ENCODE peak calls at places on chromosomes 7 and 10, in nine cellular contexts. A is uterus, X is adrenal gland, U is brain microvascular endothelial cell, K is transverse colon, T is dorsolateral prefrontal cortex, H is HFFc6, D is lower lobe of right lung, Q is fibroblast of lung. B is an unnamed sample.
A peak's percentile ranks its signal among the peaks of the same experiment; 100 is the strongest.

GRCh38 chr7:44767912-44768662 is 19.4 kb downstream of the ZMIZ2 start:
- DNase-seq in U (no peak), X (no peak), T (peak; percentile 59), Q (peak; percentile 90), D (no peak), K (peak; percentile 85), H (no peak), A (peak; percentile 84), B (peak; percentile 84)

GRCh38 chr7:23247602-23248335 is 1.2 kb downstream of the GPNMB start:
- DNase-seq in K (peak; percentile 21), X (peak; percentile 29), H (no peak), D (peak; percentile 74), Q (no peak), U (no peak), A (peak; percentile 38), T (no peak), B (peak; percentile 54)

GRCh38 chr7:100949931-100950443 is 653 bp downstream of the MUC3A start:
- DNase-seq in K (no peak), D (no peak), H (no peak), T (no peak), A (no peak), Q (no peak), U (no peak), X (no peak), B (no peak)

GRCh38 chr7:41024126-41024525 is 678.8 kb downstream of the INHBA start:
- DNase-seq in H (no peak), Q (no peak), T (no peak), U (no peak), A (no peak), X (no peak), D (no peak), K (no peak), B (no peak)

GRCh38 chr7:50349963-50350944 is 45.7 kb downstream of the IKZF1 start:
- DNase-seq in X (no peak), D (no peak), T (no peak), U (no peak), K (no peak), H (no peak), A (no peak), Q (no peak), B (peak; percentile 68)

GRCh38 chr7:142488234-142488633 is 230.4 kb upstream of the PRSS58 start:
- DNase-seq in Q (no peak), X (no peak), K (no peak), T (no peak), A (no peak), H (no peak), D (no peak), U (no peak), B (no peak)

GRCh38 chr10:72682626-72683025 is 9.3 kb upstream of the MCU start:
- DNase-seq in X (no peak), A (no peak), T (no peak), H (peak; percentile 60), K (no peak), Q (no peak), U (no peak), D (no peak), B (no peak)

GRCh38 chr10:31526178-31526577 is 207.2 kb downstream of the ZEB1 start:
- DNase-seq in D (no peak), Q (no peak), H (no peak), U (no peak), X (no peak), K (no peak), A (no peak), T (no peak), B (no peak)

GRCh38 chr10:71975087-71975890 is 11.1 kb downstream of the CHST3 start:
- DNase-seq in D (no peak), H (no peak), K (peak; percentile 55), T (peak; percentile 82), Q (no peak), A (no peak), X (peak; percentile 86), U (no peak), B (peak; percentile 4)

GRCh38 chr7:149229526-149229925 is 9.9 kb upstream of the ZNF212 start:
- DNase-seq in H (no peak), T (no peak), X (no peak), A (no peak), U (no peak), K (no peak), D (no peak), Q (no peak), B (no peak)

GRCh38 chr7:142620375-142620774 is 128.9 kb upstream of the PRSS1 start:
- DNase-seq in K (no peak), H (no peak), Q (no peak), D (no peak), T (no peak), U (no peak), A (no peak), X (no peak), B (no peak)

GRCh38 chr7:134691820-134692705 is 45.4 kb downstream of the BPGM start:
- DNase-seq in X (no peak), Q (no peak), D (no peak), H (peak; percentile 83), K (no peak), U (peak; percentile 68), T (no peak), A (peak; percentile 78), B (no peak)

GRCh38 chr10:24869354-24870016 is 82.9 kb downstream of the PRTFDC1 start:
- DNase-seq in U (no peak), T (no peak), D (no peak), A (no peak), K (no peak), H (peak; percentile 45), X (no peak), Q (no peak), B (no peak)

GRCh38 chr10:92091965-92092364 is 168.4 kb downstream of the BTAF1 start:
- DNase-seq in U (no peak), X (no peak), H (no peak), K (no peak), A (no peak), Q (no peak), T (no peak), D (no peak), B (peak; percentile 29)

GRCh38 chr7:87648316-87648715 is 20.1 kb downstream of the RUNDC3B start:
- DNase-seq in A (no peak), U (no peak), D (no peak), K (no peak), H (no peak), X (no peak), T (no peak), Q (no peak), B (no peak)

GRCh38 chr10:97277551-97277950 is 14.9 kb downstream of the ARHGAP19 start:
- DNase-seq in T (no peak), A (no peak), D (no peak), H (no peak), X (no peak), Q (no peak), U (no peak), K (no peak), B (no peak)

GRCh38 chr7:120272261-120272895 is 597 bp upstream of the KCND2 start:
- DNase-seq in D (no peak), Q (peak; percentile 75), U (peak; percentile 49), X (peak; percentile 22), A (peak; percentile 27), K (no peak), T (no peak), H (peak; percentile 21), B (peak; percentile 79)

GRCh38 chr7:7315851-7316250 is 133.5 kb downstream of the C1GALT1 start:
- DNase-seq in H (no peak), T (no peak), K (no peak), U (no peak), X (no peak), A (no peak), Q (no peak), D (no peak), B (no peak)
- TF ChIP-seq CTCF in H (no peak), T (no peak), K (no peak), U (no peak), X (no peak), A (no peak), Q (no peak), D (no peak), B (no peak)

GRCh38 chr10:126302831-126303230 is 85.4 kb downstream of the ADAM12 start:
- DNase-seq in Q (peak; percentile 49), K (no peak), T (no peak), H (peak; percentile 5), U (peak; percentile 12), X (no peak), D (no peak), A (no peak), B (no peak)
- TF ChIP-seq CTCF in Q (peak; percentile 21), K (no peak), T (peak; percentile 82), H (peak; percentile 62), U (peak; percentile 36), X (peak; percentile 53), D (no peak), A (no peak), B (no peak)

GRCh38 chr10:119206603-119207366 is 586 bp upstream of the GRK5 start:
- DNase-seq in A (peak; percentile 82), X (peak; percentile 68), Q (peak; percentile 60), D (peak; percentile 78), T (peak; percentile 50), U (no peak), K (peak; percentile 70), H (peak; percentile 37), B (peak; percentile 88)
- TF ChIP-seq CTCF in A (peak; percentile 94), X (peak; percentile 19), Q (peak; percentile 30), D (peak; percentile 72), T (peak; percentile 31), U (peak; percentile 27), K (peak; percentile 63), H (peak; percentile 86), B (peak; percentile 97)

GRCh38 chr7:106891545-106892410 is 26.7 kb downstream of the PIK3CG start:
- DNase-seq in X (no peak), T (no peak), D (no peak), Q (no peak), A (no peak), H (no peak), U (no peak), K (no peak), B (no peak)
- TF ChIP-seq CTCF in X (no peak), T (no peak), D (no peak), Q (no peak), A (no peak), H (peak; percentile 30), U (peak; percentile 35), K (no peak), B (peak; percentile 9)

DNA sequence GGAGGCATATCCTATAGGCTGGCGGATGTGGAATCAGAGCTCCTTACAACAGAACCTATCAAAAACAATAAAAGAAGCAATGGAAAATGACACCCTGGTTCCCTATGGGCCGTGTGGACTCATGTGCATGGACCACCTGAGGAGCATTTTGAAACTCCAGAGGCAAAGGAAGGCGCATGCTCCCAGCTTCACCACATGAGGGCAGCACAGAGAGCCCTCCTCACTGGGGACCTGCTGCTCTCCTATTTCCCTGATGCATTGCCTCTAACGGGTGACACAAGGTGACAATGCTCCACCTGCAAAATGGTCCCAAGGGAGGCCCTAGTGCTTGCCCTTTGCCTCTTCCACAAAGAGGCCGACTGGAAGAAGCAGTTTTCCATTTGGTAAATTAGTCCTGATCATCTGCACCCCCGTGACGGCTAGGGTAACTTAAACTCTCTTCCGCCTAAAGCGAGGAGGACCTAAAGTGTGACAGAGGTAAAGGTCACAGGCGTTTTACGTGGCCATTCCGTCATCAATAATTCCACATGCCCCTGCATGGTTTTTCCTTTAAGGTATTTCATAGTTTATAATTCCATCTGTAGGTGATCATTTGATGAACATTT is 67.7 kb downstream of the GPAM start:
- DNase-seq in D (no peak), T (no peak), K (peak; percentile 25), X (peak; percentile 44), U (peak; percentile 18), H (peak; percentile 16), A (no peak), Q (peak; percentile 3), B (peak; percentile 65)
- TF ChIP-seq CTCF in D (peak; percentile 71), T (peak; percentile 67), K (peak; percentile 69), X (peak; percentile 63), U (peak; percentile 70), H (peak; percentile 85), A (peak; percentile 20), Q (peak; percentile 72), B (peak; percentile 86)

GRCh38 chr10:6944450-6944849 is 364.4 kb upstream of the PRKCQ start:
- DNase-seq in K (no peak), U (no peak), H (no peak), D (no peak), X (no peak), A (no peak), Q (no peak), T (no peak), B (no peak)
- TF ChIP-seq CTCF in K (no peak), U (no peak), H (no peak), D (no peak), X (no peak), A (no peak), Q (no peak), T (no peak), B (no peak)